ENCODE peak calls at places on chromosomes 13 and 19, in eight cellular contexts. T is heart left ventricle; X is CD8-positive, alpha-beta T cell; M is esophagus squamous epithelium; I is brain microvascular endothelial cell; U is neuronal stem cell; S is psoas muscle; N is CD8-positive, alpha-beta memory T cell. J is an unnamed sample.

GRCh38 chr13:30299746-30300145 is 7.6 kb downstream of the KATNAL1 start:
- DNase-seq in T (no peak), X (no peak), M (no peak), I (no peak), U (no peak), S (no peak), N (no peak), J (peak; percentile 55)

GRCh38 chr19:17830567-17831418 is 9.5 kb upstream of the INSL3 start:
- DNase-seq in T (peak; percentile 33), X (peak; percentile 35), M (no peak), I (peak; percentile 81), U (peak; percentile 84), S (peak; percentile 42), N (no peak), J (peak; percentile 59)

GRCh38 chr13:27401210-27401609 is 23.2 kb upstream of the GTF3A start:
- DNase-seq in T (peak; percentile 26), X (no peak), M (no peak), I (no peak), U (no peak), S (peak; percentile 30), N (no peak), J (no peak)

GRCh38 chr19:12838893-12839656 is 760 bp downstream of the MAST1 start:
- DNase-seq in T (no peak), X (no peak), M (no peak), I (no peak), U (no peak), S (no peak), N (no peak), J (no peak)

GRCh38 chr19:39163621-39164020 is 33.1 kb upstream of the NCCRP1 start:
- DNase-seq in T (no peak), X (no peak), M (no peak), I (no peak), U (no peak), S (no peak), N (no peak), J (no peak)

GRCh38 chr19:39137131-39137530 is 11.5 kb downstream of the PAK4 start:
- DNase-seq in T (no peak), X (no peak), M (no peak), I (no peak), U (no peak), S (no peak), N (no peak), J (no peak)

GRCh38 chr19:3443840-3444694 is 36.3 kb downstream of the SMIM24 start:
- DNase-seq in T (peak; percentile 79), X (no peak), M (no peak), I (peak; percentile 60), U (peak; percentile 89), S (no peak), N (no peak), J (peak; percentile 68)

GRCh38 chr13:44974056-44974798 is 15.0 kb downstream of the NUFIP1 start:
- DNase-seq in T (peak; percentile 40), X (no peak), M (no peak), I (peak; percentile 54), U (no peak), S (no peak), N (no peak), J (peak; percentile 53)

GRCh38 chr19:2235396-2236284 is 489 bp downstream of the PLEKHJ1 start:
- DNase-seq in T (peak; percentile 42), X (no peak), M (no peak), I (no peak), U (no peak), S (no peak), N (no peak), J (no peak)

GRCh38 chr13:111472083-111472482 is 151.6 kb downstream of the TEX29 start:
- DNase-seq in T (no peak), X (no peak), M (no peak), I (no peak), U (no peak), S (no peak), N (no peak), J (no peak)

GRCh38 chr13:94305463-94305862 is 174.0 kb downstream of the DCT start:
- DNase-seq in T (no peak), X (no peak), M (no peak), I (peak; percentile 76), U (no peak), S (no peak), N (no peak), J (peak; percentile 94)

DNA sequence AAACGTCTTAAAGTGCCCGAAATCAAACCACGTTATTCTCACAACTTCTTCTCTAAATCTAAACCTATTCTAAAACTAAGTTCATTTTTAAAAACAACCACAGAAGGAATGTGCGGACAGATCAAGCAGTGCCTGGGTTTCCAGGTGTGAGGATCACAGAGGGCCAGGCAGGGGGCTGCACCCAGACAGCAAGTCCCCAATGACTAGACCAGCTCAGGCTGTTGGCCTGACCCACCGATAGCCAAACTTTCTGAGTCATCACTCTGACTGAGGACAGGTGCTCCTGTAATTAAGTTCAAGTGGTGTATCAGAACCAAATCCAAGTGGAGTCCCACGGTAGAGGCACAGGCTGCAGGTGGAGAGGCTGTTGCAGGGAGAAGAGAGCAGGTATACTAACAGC is 37.6 kb upstream of the EPHX3 start:
- DNase-seq in T (no peak), X (no peak), M (no peak), I (no peak), U (no peak), S (no peak), N (no peak), J (no peak)
- H3K36me3 ChIP-seq in T (peaks cover 78% of the 10 kb centered on the region), X (peaks cover 66% of the 10 kb centered on the region), M (peaks cover 85% of the 10 kb centered on the region), I (peaks cover 44% of the 10 kb centered on the region), U (peaks cover 97% of the 10 kb centered on the region), S (peaks cover 63% of the 10 kb centered on the region), N (peaks cover 57% of the 10 kb centered on the region), J (peaks cover 27% of the 10 kb centered on the region)

DNA sequence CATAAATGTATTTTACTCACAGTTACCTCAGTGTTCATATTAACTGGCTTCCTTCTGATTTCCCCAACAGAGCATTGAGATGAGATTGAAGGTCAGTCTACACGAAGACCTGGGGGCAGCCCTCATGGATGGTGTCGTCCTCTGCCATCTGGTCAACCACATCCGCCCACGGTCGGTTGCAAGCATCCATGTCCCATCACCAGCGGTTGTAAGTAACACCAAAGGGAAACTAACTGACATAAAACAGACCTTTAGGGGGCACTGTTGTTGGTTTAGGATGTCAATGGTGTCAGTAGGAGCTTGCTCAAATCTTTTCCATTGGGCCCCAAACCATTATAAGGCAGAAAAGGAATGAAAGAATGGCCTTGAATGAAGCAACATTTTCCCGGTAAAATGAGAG is 68.2 kb downstream of the ESD start:
- DNase-seq in T (no peak), X (no peak), M (no peak), I (no peak), U (no peak), S (no peak), N (no peak), J (peak; percentile 5)
- H3K36me3 ChIP-seq in T (peaks cover 100% of the 10 kb centered on the region), X (peaks cover 17% of the 10 kb centered on the region), M (peaks cover 98% of the 10 kb centered on the region), I (peaks cover 25% of the 10 kb centered on the region), U (peaks cover 90% of the 10 kb centered on the region), S (peaks cover 72% of the 10 kb centered on the region), N (peaks cover 10% of the 10 kb centered on the region), J (peaks cover 3% of the 10 kb centered on the region)

GRCh38 chr19:48970139-48970766 is 5.1 kb downstream of the FTL start:
- DNase-seq in T (no peak), X (no peak), M (no peak), I (no peak), U (no peak), S (no peak), N (no peak), J (no peak)

GRCh38 chr19:48968179-48968661 is 3.1 kb downstream of the FTL start:
- DNase-seq in T (no peak), X (no peak), M (no peak), I (no peak), U (no peak), S (no peak), N (no peak), J (no peak)

GRCh38 chr19:48968813-48969218 is 3.7 kb downstream of the FTL start:
- DNase-seq in T (no peak), X (no peak), M (no peak), I (no peak), U (no peak), S (no peak), N (no peak), J (no peak)

GRCh38 chr19:48969276-48970138 is 4.4 kb downstream of the FTL start:
- DNase-seq in T (no peak), X (no peak), M (no peak), I (no peak), U (no peak), S (no peak), N (no peak), J (no peak)

DNA sequence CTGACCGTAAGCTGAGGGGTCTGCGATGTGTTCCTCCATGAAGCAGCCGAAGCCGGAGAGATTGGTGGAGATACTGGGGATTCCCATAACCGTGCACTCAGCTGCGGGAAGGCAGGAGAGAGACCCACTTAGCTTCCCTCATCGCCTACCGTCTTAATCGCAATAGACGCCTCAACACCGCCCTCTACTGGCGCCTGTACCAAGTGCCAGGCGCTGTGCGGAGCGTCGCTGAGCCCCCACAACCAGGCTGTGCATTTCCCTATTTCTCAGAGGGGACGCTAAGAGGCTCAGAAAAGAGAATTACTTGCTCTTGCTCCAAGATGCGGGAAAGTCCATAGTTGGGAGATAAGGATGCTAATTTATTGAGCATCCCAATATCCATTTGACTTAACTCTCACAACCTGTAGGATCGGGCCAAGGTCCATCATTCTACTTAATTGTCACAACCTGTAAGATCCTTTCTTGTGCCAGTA is 5.8 kb downstream of the FTL start:
- DNase-seq in T (peak; percentile 82), X (peak; percentile 91), M (no peak), I (peak; percentile 62), U (peak; percentile 82), S (peak; percentile 82), N (peak; percentile 80), J (peak; percentile 82)
- H3K36me3 ChIP-seq in T (peaks cover 90% of the 10 kb centered on the region), X (peaks cover 21% of the 10 kb centered on the region), M (peaks cover 93% of the 10 kb centered on the region), I (peaks cover 60% of the 10 kb centered on the region), U (peaks cover 76% of the 10 kb centered on the region), S (peaks cover 80% of the 10 kb centered on the region), N (peaks cover 20% of the 10 kb centered on the region), J (peaks cover 29% of the 10 kb centered on the region)

GRCh38 chr13:49781791-49782190 is 10.7 kb downstream of the KPNA3 start:
- DNase-seq in T (no peak), X (no peak), M (no peak), I (no peak), U (no peak), S (no peak), N (no peak), J (no peak)

GRCh38 chr13:49783865-49784264 is 8.6 kb downstream of the KPNA3 start:
- DNase-seq in T (no peak), X (no peak), M (no peak), I (no peak), U (no peak), S (no peak), N (no peak), J (no peak)

GRCh38 chr13:49786609-49787008 is 5.9 kb downstream of the KPNA3 start:
- DNase-seq in T (no peak), X (no peak), M (no peak), I (no peak), U (no peak), S (no peak), N (no peak), J (no peak)

GRCh38 chr13:49782784-49783183 is 9.7 kb downstream of the KPNA3 start:
- DNase-seq in T (no peak), X (no peak), M (no peak), I (no peak), U (no peak), S (no peak), N (no peak), J (no peak)

GRCh38 chr13:49784886-49785570 is 7.5 kb downstream of the KPNA3 start:
- DNase-seq in T (no peak), X (no peak), M (no peak), I (no peak), U (no peak), S (no peak), N (no peak), J (peak; percentile 33)
- H3K36me3 ChIP-seq in T (no peaks in the 10 kb centered on the region), X (no peaks in the 10 kb centered on the region), M (no peaks in the 10 kb centered on the region), I (no peaks in the 10 kb centered on the region), U (peaks cover 47% of the 10 kb centered on the region), S (peaks cover under 1% of the 10 kb centered on the region), N (no peaks in the 10 kb centered on the region), J (no peaks in the 10 kb centered on the region)